ENCODE peak calls at places on chromosomes 1 and 21, in five cellular contexts. O is prostate gland; C is activated gamma-delta T cell treated with Interleukin-2 at 50 U/mL for 16 hours; Y is iPS DF 6.9; B is stimulated activated CD4-positive, alpha-beta T cell treated with anti-CD3 and anti-CD28 coated beads, Interleukin-1b, Interleukin-23, amount 100 ng/mL, for 1 hour. K is an unnamed sample.

GRCh38 chr1:20574686-20575543 is 14.0 kb upstream of the CDA start:
- DNase-seq in B (no peak), C (peak; percentile 49), Y (no peak), O (peak; percentile 57), K (peak; percentile 79)

GRCh38 chr1:119713538-119714456 is 2.1 kb downstream of the PHGDH start:
- DNase-seq in Y (peak; percentile 20), B (no peak), O (no peak), C (no peak), K (no peak)

GRCh38 chr1:193156826-193157142 is 29.6 kb downstream of the B3GALT2 start:
- DNase-seq in Y (no peak), O (no peak), B (no peak), C (no peak), K (no peak)

GRCh38 chr1:24872446-24872845 is 57.6 kb downstream of the RUNX3 start:
- DNase-seq in B (no peak), Y (no peak), C (no peak), O (no peak), K (no peak)

GRCh38 chr1:68116643-68117235 is 66.3 kb upstream of the DIRAS3 start:
- DNase-seq in C (peak; percentile 30), O (peak; percentile 43), B (no peak), Y (peak; percentile 27), K (peak; percentile 18)

GRCh38 chr1:78520843-78521242 is 30.1 kb downstream of the PTGFR start:
- DNase-seq in B (no peak), Y (no peak), C (no peak), O (no peak), K (no peak)

GRCh38 chr21:35159881-35160280 is 110.8 kb upstream of the RUNX1 start:
- DNase-seq in C (no peak), O (no peak), Y (no peak), B (no peak), K (no peak)

GRCh38 chr1:229025576-229025975 is 245.3 kb upstream of the RAB4A start:
- DNase-seq in O (no peak), C (no peak), Y (no peak), B (no peak), K (no peak)

GRCh38 chr1:111516008-111516535 is 12.6 kb upstream of the ADORA3 start:
- DNase-seq in C (peak; percentile 27), B (no peak), O (no peak), Y (peak; percentile 50), K (no peak)

GRCh38 chr1:47785561-47786271 is 211.5 kb downstream of the TRABD2B start:
- DNase-seq in Y (peak; percentile 13), O (no peak), C (no peak), B (no peak), K (no peak)